ENCODE peak calls at places on chromosomes 16 and 17, in four cellular contexts. One of them, this sample, is unnamed.

GRCh38 chr17:35245196-35245486 is 2.3 kb downstream of the SLFN5 start:
- ATAC-seq in pancreas: no peak
- ATAC-seq in IMR-90: peak
- ATAC-seq in gastrocnemius medialis: no peak
- ATAC-seq in this sample: no peak

GRCh38 chr16:69890891-69891282 is 60.2 kb upstream of the CLEC18A start:
- ATAC-seq in pancreas: peak
- ATAC-seq in IMR-90: no peak
- ATAC-seq in gastrocnemius medialis: no peak
- ATAC-seq in this sample: no peak

GRCh38 chr17:35774499-35774898 is 13.8 kb downstream of the C17orf50 start:
- ATAC-seq in pancreas: peak
- ATAC-seq in IMR-90: peak
- ATAC-seq in gastrocnemius medialis: no peak
- ATAC-seq in this sample: peak

GRCh38 chr17:83115202-83115651 is 35.8 kb downstream of the METRNL start:
- ATAC-seq in pancreas: no peak
- ATAC-seq in IMR-90: no peak
- ATAC-seq in gastrocnemius medialis: no peak
- ATAC-seq in this sample: no peak

GRCh38 chr17:76983075-76983411 is 114.8 kb downstream of the MGAT5B start:
- ATAC-seq in pancreas: no peak
- ATAC-seq in IMR-90: no peak
- ATAC-seq in gastrocnemius medialis: no peak
- ATAC-seq in this sample: no peak

GRCh38 chr16:29943846-29944669 is 17.8 kb upstream of the TMEM219 start:
- ATAC-seq in pancreas: peak
- ATAC-seq in IMR-90: peak
- ATAC-seq in gastrocnemius medialis: peak
- ATAC-seq in this sample: peak

GRCh38 chr17:691423-691822 is 23.2 kb downstream of the VPS53 start:
- ATAC-seq in pancreas: no peak
- ATAC-seq in IMR-90: peak
- ATAC-seq in gastrocnemius medialis: no peak
- ATAC-seq in this sample: no peak

GRCh38 chr16:60166111-60166510 is 1432.0 kb upstream of the GOT2 start:
- ATAC-seq in pancreas: no peak
- ATAC-seq in IMR-90: no peak
- ATAC-seq in gastrocnemius medialis: no peak
- ATAC-seq in this sample: no peak

GRCh38 chr16:75481475-75481874 is 13.8 kb downstream of the CHST6 start:
- ATAC-seq in pancreas: no peak
- ATAC-seq in IMR-90: no peak
- ATAC-seq in gastrocnemius medialis: no peak
- ATAC-seq in this sample: no peak

GRCh38 chr16:63702981-63703590 is 1418.8 kb downstream of the CDH11 start:
- ATAC-seq in pancreas: peak
- ATAC-seq in IMR-90: no peak
- ATAC-seq in gastrocnemius medialis: no peak
- ATAC-seq in this sample: no peak

GRCh38 chr17:55706808-55707773 is 15.6 kb downstream of the TMEM100 start:
- ATAC-seq in pancreas: no peak
- ATAC-seq in IMR-90: peak
- ATAC-seq in gastrocnemius medialis: no peak
- ATAC-seq in this sample: peak

GRCh38 chr17:32486091-32486700 is 597 bp upstream of the CDK5R1 start:
- ATAC-seq in pancreas: peak
- ATAC-seq in IMR-90: peak
- ATAC-seq in gastrocnemius medialis: peak
- ATAC-seq in this sample: peak

GRCh38 chr17:8924595-8924994 is 40.9 kb downstream of the PIK3R5 start:
- ATAC-seq in pancreas: no peak
- ATAC-seq in IMR-90: no peak
- ATAC-seq in gastrocnemius medialis: no peak
- ATAC-seq in this sample: no peak

GRCh38 chr16:50856991-50857390 is 115.1 kb downstream of the CYLD start:
- ATAC-seq in pancreas: no peak
- ATAC-seq in IMR-90: no peak
- ATAC-seq in gastrocnemius medialis: no peak
- ATAC-seq in this sample: no peak

GRCh38 chr17:20189979-20190378 is 180.8 kb downstream of the SPECC1 start:
- ATAC-seq in pancreas: no peak
- ATAC-seq in IMR-90: no peak
- ATAC-seq in gastrocnemius medialis: no peak
- ATAC-seq in this sample: no peak

GRCh38 chr16:10333321-10334032 is 52.4 kb upstream of the ATF7IP2 start:
- ATAC-seq in pancreas: peak
- ATAC-seq in IMR-90: no peak
- ATAC-seq in gastrocnemius medialis: no peak
- ATAC-seq in this sample: no peak

GRCh38 chr16:70736454-70737376 is 50.9 kb upstream of the MTSS2 start:
- ATAC-seq in pancreas: no peak
- ATAC-seq in IMR-90: no peak
- ATAC-seq in gastrocnemius medialis: no peak
- ATAC-seq in this sample: no peak

GRCh38 chr17:14738652-14738988 is 437.7 kb downstream of the HS3ST3B1 start:
- ATAC-seq in pancreas: peak
- ATAC-seq in IMR-90: peak
- ATAC-seq in gastrocnemius medialis: no peak
- ATAC-seq in this sample: no peak

GRCh38 chr16:14125708-14126107 is 54.6 kb downstream of the MRTFB start:
- ATAC-seq in pancreas: no peak
- ATAC-seq in IMR-90: no peak
- ATAC-seq in gastrocnemius medialis: no peak
- ATAC-seq in this sample: no peak

GRCh38 chr16:51152691-51153261 is 1.7 kb upstream of the SALL1 start:
- ATAC-seq in pancreas: no peak
- ATAC-seq in IMR-90: peak
- ATAC-seq in gastrocnemius medialis: no peak
- ATAC-seq in this sample: no peak

GRCh38 chr16:48491517-48491916 is 106.3 kb upstream of the SIAH1 start:
- ATAC-seq in pancreas: peak
- ATAC-seq in IMR-90: peak
- ATAC-seq in gastrocnemius medialis: no peak
- ATAC-seq in this sample: peak

GRCh38 chr16:775236-775796 is 12.9 kb downstream of the RPUSD1 start:
- ATAC-seq in pancreas: no peak
- ATAC-seq in IMR-90: no peak
- ATAC-seq in gastrocnemius medialis: no peak
- ATAC-seq in this sample: no peak

GRCh38 chr17:35130392-35130791 is 9.0 kb downstream of the FNDC8 start:
- ATAC-seq in pancreas: peak
- ATAC-seq in IMR-90: no peak
- ATAC-seq in gastrocnemius medialis: no peak
- ATAC-seq in this sample: no peak

GRCh38 chr16:4775005-4775404 is 8.0 kb upstream of the ZNF500 start:
- ATAC-seq in pancreas: no peak
- ATAC-seq in IMR-90: no peak
- ATAC-seq in gastrocnemius medialis: no peak
- ATAC-seq in this sample: no peak

GRCh38 chr17:75826561-75827290 is 17.5 kb downstream of the UNC13D start:
- ATAC-seq in pancreas: no peak
- ATAC-seq in IMR-90: no peak
- ATAC-seq in gastrocnemius medialis: no peak
- ATAC-seq in this sample: peak

GRCh38 chr17:6843241-6843890 is 11.8 kb upstream of the TEKT1 start:
- ATAC-seq in pancreas: peak
- ATAC-seq in IMR-90: peak
- ATAC-seq in gastrocnemius medialis: no peak
- ATAC-seq in this sample: no peak

GRCh38 chr17:21549107-21549687 is 143.1 kb upstream of the KCNJ18 start:
- ATAC-seq in pancreas: no peak
- ATAC-seq in IMR-90: no peak
- ATAC-seq in gastrocnemius medialis: no peak
- ATAC-seq in this sample: no peak

GRCh38 chr16:68823401-68823800 is 19.9 kb upstream of the TANGO6 start:
- ATAC-seq in pancreas: no peak
- ATAC-seq in IMR-90: peak
- ATAC-seq in gastrocnemius medialis: no peak
- ATAC-seq in this sample: no peak

GRCh38 chr17:37828313-37829124 is 83.7 kb upstream of the HNF1B start:
- ATAC-seq in pancreas: no peak
- ATAC-seq in IMR-90: no peak
- ATAC-seq in gastrocnemius medialis: no peak
- ATAC-seq in this sample: no peak

GRCh38 chr17:10768766-10769383 is 35.0 kb downstream of the TMEM238L start:
- ATAC-seq in pancreas: no peak
- ATAC-seq in IMR-90: no peak
- ATAC-seq in gastrocnemius medialis: peak
- ATAC-seq in this sample: no peak

GRCh38 chr17:27921599-27921998 is 28.4 kb upstream of the LYRM9 start:
- ATAC-seq in pancreas: no peak
- ATAC-seq in IMR-90: no peak
- ATAC-seq in gastrocnemius medialis: no peak
- ATAC-seq in this sample: no peak

GRCh38 chr16:49003992-49004391 is 277.6 kb downstream of the CBLN1 start:
- ATAC-seq in pancreas: no peak
- ATAC-seq in IMR-90: no peak
- ATAC-seq in gastrocnemius medialis: no peak
- ATAC-seq in this sample: no peak

GRCh38 chr16:66608241-66609138 is 4.0 kb downstream of the CMTM3 start:
- ATAC-seq in pancreas: peak
- ATAC-seq in IMR-90: peak
- ATAC-seq in gastrocnemius medialis: peak
- ATAC-seq in this sample: peak

GRCh38 chr16:66604376-66605176 is at the start of gene CMTM3:
- ATAC-seq in pancreas: peak
- ATAC-seq in IMR-90: peak
- ATAC-seq in gastrocnemius medialis: peak
- ATAC-seq in this sample: peak

GRCh38 chr16:66606000-66606751 is 1.7 kb downstream of the CMTM3 start:
- ATAC-seq in pancreas: no peak
- ATAC-seq in IMR-90: no peak
- ATAC-seq in gastrocnemius medialis: no peak
- ATAC-seq in this sample: no peak

GRCh38 chr16:66603537-66604375 is 748 bp upstream of the CMTM3 start:
- ATAC-seq in pancreas: peak
- ATAC-seq in IMR-90: peak
- ATAC-seq in gastrocnemius medialis: no peak
- ATAC-seq in this sample: peak

GRCh38 chr16:66605177-66605999 is 884 bp downstream of the CMTM3 start:
- ATAC-seq in pancreas: peak
- ATAC-seq in IMR-90: peak
- ATAC-seq in gastrocnemius medialis: no peak
- ATAC-seq in this sample: peak
- H3K27ac ChIP-seq in pancreas: no peak
- H3K27ac ChIP-seq in IMR-90: peak
- H3K27ac ChIP-seq in gastrocnemius medialis: peak
- H3K27ac ChIP-seq in this sample: peak

DNA sequence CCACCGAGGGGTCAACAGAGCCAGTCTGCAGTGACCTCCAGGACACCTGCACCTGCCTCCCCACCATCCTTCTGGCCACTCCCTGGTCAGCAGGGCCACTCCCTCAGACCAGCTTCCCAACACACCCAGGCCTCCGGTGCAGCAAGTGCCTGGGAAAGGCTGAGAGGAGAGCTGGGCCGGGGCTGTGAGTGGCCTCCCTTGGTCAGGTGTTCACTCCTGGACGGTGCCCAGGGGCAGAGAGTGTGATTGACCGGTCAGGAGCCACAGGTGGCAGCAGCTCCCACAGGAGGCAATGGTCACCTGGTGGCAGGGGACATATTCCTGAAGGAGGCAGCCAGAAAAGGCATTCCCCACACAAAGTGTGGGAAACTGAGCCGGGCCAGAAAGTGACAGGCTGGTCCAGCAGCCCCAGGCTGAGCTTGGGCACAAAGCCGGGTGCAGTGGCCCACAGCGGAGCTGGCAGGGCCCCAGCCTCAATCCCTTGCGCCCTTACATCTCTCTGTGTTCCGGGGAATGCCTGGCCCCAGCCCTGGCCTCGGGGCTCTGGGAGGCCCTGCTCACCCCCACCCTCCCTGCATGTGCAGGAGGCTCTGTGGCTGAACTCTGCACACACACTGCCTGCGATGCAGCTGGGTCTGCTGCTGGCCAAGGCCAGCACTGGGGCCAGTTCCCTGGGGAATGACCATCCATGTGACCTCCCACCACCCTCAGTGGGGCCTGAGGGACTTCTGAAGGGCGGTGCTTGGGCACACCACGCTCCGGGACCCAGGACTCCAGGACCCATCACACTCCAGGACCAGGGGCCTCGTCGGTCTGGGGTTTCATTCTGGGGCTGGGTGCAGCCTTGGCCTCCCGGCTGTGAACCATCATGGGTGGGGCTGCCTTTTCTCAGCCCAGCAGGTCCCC is 1.2 kb upstream of the C17orf99 start:
- ATAC-seq in pancreas: peak
- ATAC-seq in IMR-90: no peak
- ATAC-seq in gastrocnemius medialis: no peak
- ATAC-seq in this sample: peak
- H3K4me3 ChIP-seq in pancreas: no peak
- H3K4me3 ChIP-seq in IMR-90: no peak
- H3K4me3 ChIP-seq in gastrocnemius medialis: no peak
- H3K4me3 ChIP-seq in this sample: no peak

GRCh38 chr16:19898166-19898565 is 13.5 kb upstream of the GPRC5B start:
- ATAC-seq in pancreas: no peak
- ATAC-seq in IMR-90: no peak
- ATAC-seq in gastrocnemius medialis: no peak
- ATAC-seq in this sample: no peak

GRCh38 chr16:19899605-19899955 is 14.9 kb upstream of the GPRC5B start:
- ATAC-seq in pancreas: peak
- ATAC-seq in IMR-90: no peak
- ATAC-seq in gastrocnemius medialis: no peak
- ATAC-seq in this sample: no peak

GRCh38 chr16:19898924-19899604 is 14.4 kb upstream of the GPRC5B start:
- ATAC-seq in pancreas: peak
- ATAC-seq in IMR-90: peak
- ATAC-seq in gastrocnemius medialis: no peak
- ATAC-seq in this sample: no peak

GRCh38 chr16:19901164-19901563 is 16.5 kb upstream of the GPRC5B start:
- ATAC-seq in pancreas: no peak
- ATAC-seq in IMR-90: no peak
- ATAC-seq in gastrocnemius medialis: no peak
- ATAC-seq in this sample: no peak

DNA sequence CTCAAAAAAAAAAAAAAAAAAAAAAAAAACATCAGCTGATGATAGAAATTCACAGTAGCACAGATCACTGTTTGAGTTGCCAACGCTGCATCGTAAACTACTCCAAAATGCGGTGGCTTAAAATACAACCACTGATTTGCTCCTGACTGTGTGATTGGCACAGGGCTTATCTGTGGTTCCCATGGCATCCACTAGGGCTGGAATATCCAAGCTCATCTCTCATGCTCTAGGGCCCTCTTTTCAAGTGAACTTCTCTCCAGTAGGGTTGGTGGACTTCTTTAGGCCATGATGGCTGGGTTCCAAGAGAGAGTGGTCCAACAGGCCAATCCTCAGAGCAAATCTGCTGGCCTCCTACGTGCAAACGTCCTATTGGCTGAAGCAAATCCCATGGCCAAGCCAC is 15.9 kb upstream of the GPRC5B start:
- ATAC-seq in pancreas: no peak
- ATAC-seq in IMR-90: no peak
- ATAC-seq in gastrocnemius medialis: no peak
- ATAC-seq in this sample: no peak
- TF ChIP-seq CTCF in pancreas: no peak
- TF ChIP-seq CTCF in IMR-90: no peak
- TF ChIP-seq CTCF in gastrocnemius medialis: no peak
- TF ChIP-seq CTCF in this sample: no peak

GRCh38 chr16:67013823-67014640 is 14.9 kb upstream of the CBFB start:
- ATAC-seq in pancreas: peak
- ATAC-seq in IMR-90: peak
- ATAC-seq in gastrocnemius medialis: peak
- ATAC-seq in this sample: peak
- H3K27ac ChIP-seq in pancreas: no peak
- H3K27ac ChIP-seq in IMR-90: peak
- H3K27ac ChIP-seq in gastrocnemius medialis: peak
- H3K27ac ChIP-seq in this sample: no peak

This sample was measured in gastroesophageal sphincter.